ENCODE peak calls at places on chromosomes 3 and 15, in ten cellular contexts. M is astrocyte, K is ovary, Q is Karpas-422, A is GM23248, G is fibroblast of lung, Y is spleen, R is BE2C, U is RWPE2, O is tibial nerve. Z is an unnamed sample. For H3K4me1, the result is how much of the 10 kb centered on the place peaks cover.

GRCh38 chr3:138726966-138727365 is 107.8 kb downstream of the PIK3CB start:
- DNase-seq in R (no peak), O (no peak), Q (no peak), G (peak), U (no peak), A (peak), K (no peak), Y (no peak), M (peak), Z (no peak)

GRCh38 chr3:117898722-117899121 is 1135.9 kb downstream of the IGSF11 start:
- DNase-seq in R (no peak), K (no peak), M (no peak), Q (peak), O (no peak), A (no peak), U (no peak), G (peak), Y (no peak), Z (no peak)

GRCh38 chr15:49096090-49096750 is 50.0 kb upstream of the SECISBP2L start:
- DNase-seq in M (no peak), K (no peak), Q (no peak), O (no peak), Y (no peak), R (no peak), U (no peak), A (no peak), G (no peak), Z (no peak)

GRCh38 chr3:55297235-55297634 is 189.9 kb downstream of the WNT5A start:
- DNase-seq in Y (no peak), G (no peak), M (no peak), U (no peak), K (no peak), R (no peak), O (no peak), A (peak), Q (no peak), Z (no peak)

GRCh38 chr3:76131396-76132153 is 346.2 kb upstream of the ZNF717 start:
- DNase-seq in Y (no peak), Q (no peak), U (no peak), O (no peak), R (no peak), G (peak), M (peak), K (no peak), A (peak), Z (no peak)

GRCh38 chr3:155037508-155038202 is 42.5 kb upstream of the MME start:
- DNase-seq in G (no peak), Q (no peak), A (no peak), U (no peak), M (no peak), O (no peak), Y (no peak), R (no peak), K (no peak), Z (no peak)

GRCh38 chr15:63469190-63469589 is 35.2 kb upstream of the USP3 start:
- DNase-seq in A (no peak), K (no peak), O (no peak), R (no peak), G (no peak), U (no peak), Q (no peak), M (no peak), Y (no peak), Z (no peak)

GRCh38 chr15:25901841-25902610 is 38.9 kb upstream of the ATP10A start:
- DNase-seq in Q (no peak), Y (no peak), U (no peak), G (no peak), A (peak), O (no peak), M (no peak), R (no peak), K (no peak), Z (no peak)

GRCh38 chr3:38916706-38917105 is 100.7 kb upstream of the SCN10A start:
- DNase-seq in M (peak), R (no peak), Q (no peak), Y (no peak), A (peak), U (no peak), K (no peak), G (no peak), O (no peak), Z (no peak)

GRCh38 chr15:69190504-69190903 is 30.1 kb downstream of the GLCE start:
- DNase-seq in R (no peak), U (no peak), A (no peak), M (no peak), Q (no peak), K (no peak), O (no peak), Y (no peak), G (no peak), Z (no peak)

GRCh38 chr3:9649791-9650521 is 651 bp downstream of the MTMR14 start:
- DNase-seq in M (no peak), A (peak), O (no peak), Y (no peak), R (no peak), K (no peak), Q (peak), G (no peak), U (no peak), Z (no peak)

DNA sequence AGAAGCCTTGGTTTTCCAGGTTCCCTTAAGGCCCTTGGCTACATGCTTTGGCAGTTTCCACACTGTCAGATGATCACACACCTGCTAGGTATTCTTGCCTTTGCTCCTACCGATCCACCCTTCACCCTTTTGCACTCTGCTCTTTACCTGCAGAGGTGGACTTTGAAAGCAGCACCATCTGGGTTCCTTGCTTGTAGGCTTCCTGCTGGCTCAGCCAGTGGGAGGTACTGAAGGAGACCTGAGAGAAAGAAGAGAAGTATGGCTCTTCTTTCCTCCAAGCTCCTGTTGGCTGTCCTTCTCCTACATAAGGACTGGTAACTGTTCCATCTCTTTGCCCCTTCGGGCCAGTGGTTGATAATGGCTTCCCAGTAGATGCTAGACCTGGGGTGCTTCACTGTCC is 7.2 kb upstream of the ZNF592 start:
- DNase-seq in U (no peak), Y (no peak), M (no peak), A (no peak), R (no peak), O (no peak), K (no peak), G (no peak), Q (no peak), Z (no peak)
- H3K4me1 ChIP-seq in U (under half), Y (under half), M (under half), A (under half), R (under half), O (under half), K (under half), G (under half), Q (under half), Z (under half)

GRCh38 chr15:32852771-32853170 is 135.0 kb downstream of the GREM1 start:
- DNase-seq in K (no peak), Q (no peak), O (no peak), A (no peak), M (no peak), U (no peak), R (no peak), Y (no peak), G (no peak), Z (no peak)

GRCh38 chr15:32853667-32854066 is 135.9 kb downstream of the GREM1 start:
- DNase-seq in G (no peak), Q (no peak), K (no peak), A (no peak), O (no peak), R (no peak), Y (no peak), U (no peak), M (no peak), Z (no peak)

GRCh38 chr15:32857732-32858131 is 139.9 kb downstream of the GREM1 start:
- DNase-seq in R (no peak), O (no peak), G (no peak), M (no peak), Y (no peak), K (no peak), Q (no peak), A (no peak), U (no peak), Z (no peak)

GRCh38 chr15:32856753-32857152 is 138.9 kb downstream of the GREM1 start:
- DNase-seq in Q (no peak), R (no peak), O (no peak), U (no peak), A (peak), K (no peak), M (peak), G (no peak), Y (no peak), Z (no peak)

DNA sequence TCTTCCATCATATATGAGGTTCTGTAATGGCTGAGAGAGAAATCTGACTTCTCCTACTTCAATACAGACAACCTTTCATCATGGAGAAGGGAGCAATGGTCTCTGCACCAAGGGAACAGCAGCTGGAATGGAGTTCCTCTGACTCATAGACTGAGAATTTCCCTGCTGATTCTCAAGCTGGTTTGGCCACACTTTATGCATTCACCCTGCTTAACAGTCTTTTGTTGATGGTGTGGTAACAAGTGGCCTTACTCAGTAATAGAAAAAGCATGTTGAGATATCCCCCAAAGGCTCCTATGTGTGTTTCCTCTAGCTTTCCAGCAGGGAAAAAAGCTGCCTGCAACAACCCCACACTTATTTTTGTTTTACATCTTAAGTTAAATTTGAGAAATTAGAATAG is 138.1 kb downstream of the GREM1 start:
- DNase-seq in A (peak), M (peak), U (no peak), R (no peak), Q (no peak), G (peak), K (no peak), O (no peak), Y (no peak), Z (no peak)
- H3K4me1 ChIP-seq in A (half or more), M (under half), U (under half), R (under half), Q (under half), G (under half), K (under half), O (under half), Y (under half), Z (under half)

GRCh38 chr3:53252105-53252946 is 3.5 kb downstream of the TKT start:
- DNase-seq in Q (peak), O (no peak), M (peak), U (no peak), Y (no peak), G (peak), A (no peak), R (no peak), K (no peak), Z (no peak)

GRCh38 chr3:53253707-53254106 is 2.1 kb downstream of the TKT start:
- DNase-seq in A (peak), Y (no peak), U (no peak), M (no peak), Q (no peak), G (no peak), K (no peak), O (no peak), R (no peak), Z (no peak)

GRCh38 chr3:53250453-53250852 is 5.4 kb downstream of the TKT start:
- DNase-seq in A (no peak), Q (peak), K (no peak), R (no peak), M (peak), O (no peak), U (no peak), G (no peak), Y (no peak), Z (no peak)

GRCh38 chr3:53254190-53254809 is 1.5 kb downstream of the TKT start:
- DNase-seq in U (no peak), Q (peak), O (no peak), K (no peak), M (no peak), A (peak), R (no peak), G (peak), Y (no peak), Z (no peak)

GRCh38 chr3:53250881-53251605 is 4.8 kb downstream of the TKT start:
- DNase-seq in O (no peak), A (no peak), Y (no peak), K (no peak), Q (peak), M (no peak), R (no peak), G (no peak), U (peak), Z (no peak)
- H3K4me1 ChIP-seq in O (half or more), A (under half), Y (half or more), K (under half), Q (half or more), M (under half), R (under half), G (under half), U (under half), Z (under half)

GRCh38 chr15:36883705-36884355 is 216.5 kb downstream of the MEIS2 start:
- DNase-seq in O (peak), U (peak), Q (peak), A (peak), R (peak), G (peak), Y (peak), K (peak), M (peak), Z (peak)
- H3K4me1 ChIP-seq in O (half or more), U (under half), Q (under half), A (under half), R (under half), G (under half), Y (under half), K (under half), M (under half), Z (under half)

GRCh38 chr15:90782450-90782849 is 65.3 kb downstream of the BLM start:
- DNase-seq in U (no peak), Y (no peak), M (no peak), G (no peak), Q (no peak), R (no peak), K (no peak), O (no peak), A (no peak), Z (no peak)
- H3K4me1 ChIP-seq in U (under half), Y (under half), M (under half), G (under half), Q (under half), R (under half), K (under half), O (under half), A (under half), Z (under half)

GRCh38 chr3:129310612-129311011 is 31.9 kb downstream of the HMCES start:
- DNase-seq in R (no peak), G (no peak), K (no peak), Q (no peak), U (no peak), O (no peak), Y (no peak), M (no peak), A (no peak), Z (no peak)
- H3K4me1 ChIP-seq in R (under half), G (under half), K (under half), Q (half or more), U (under half), O (under half), Y (under half), M (under half), A (under half), Z (under half)